ENCODE peak calls at places on chromosome 16, in ten cellular contexts. One of them, this sample, is unnamed.
A peak's percentile ranks its signal among the peaks of the same experiment; 100 is the strongest.

GRCh38 chr16:49876716-49877129 is 20.8 kb upstream of the ZNF423 start:
- DNase-seq in prostate gland: no peak
- DNase-seq in GM20000: peak; percentile 85
- DNase-seq in EH: peak; percentile 16
- DNase-seq in psoas muscle: peak; percentile 84
- DNase-seq in stimulated activated CD8-positive, alpha-beta memory T cell treated with anti-CD3 and anti-CD28 coated beads, Interleukin-15, amount 100 ng/mL, for 24 hours: no peak
- DNase-seq in Right ventricle myocardium superior: peak; percentile 84
- DNase-seq in cerebellum: peak; percentile 10
- DNase-seq in T47D: peak; percentile 45
- DNase-seq in stimulated activated CD4-positive, alpha-beta T cell treated with anti-CD3 and anti-CD28 coated beads, TNF-alpha, amount 100 ng/mL, for 4 hours: no peak
- DNase-seq in this sample: peak; percentile 73

GRCh38 chr16:66524601-66525164 is 25.2 kb downstream of the TK2 start:
- DNase-seq in stimulated activated CD4-positive, alpha-beta T cell treated with anti-CD3 and anti-CD28 coated beads, TNF-alpha, amount 100 ng/mL, for 4 hours: no peak
- DNase-seq in Right ventricle myocardium superior: no peak
- DNase-seq in psoas muscle: no peak
- DNase-seq in cerebellum: no peak
- DNase-seq in EH: no peak
- DNase-seq in stimulated activated CD8-positive, alpha-beta memory T cell treated with anti-CD3 and anti-CD28 coated beads, Interleukin-15, amount 100 ng/mL, for 24 hours: no peak
- DNase-seq in T47D: no peak
- DNase-seq in prostate gland: no peak
- DNase-seq in GM20000: peak; percentile 58
- DNase-seq in this sample: no peak

GRCh38 chr16:7182510-7183109 is 150.0 kb upstream of the RBFOX1 start:
- DNase-seq in T47D: no peak
- DNase-seq in cerebellum: no peak
- DNase-seq in Right ventricle myocardium superior: no peak
- DNase-seq in stimulated activated CD4-positive, alpha-beta T cell treated with anti-CD3 and anti-CD28 coated beads, TNF-alpha, amount 100 ng/mL, for 4 hours: no peak
- DNase-seq in GM20000: no peak
- DNase-seq in psoas muscle: no peak
- DNase-seq in EH: no peak
- DNase-seq in stimulated activated CD8-positive, alpha-beta memory T cell treated with anti-CD3 and anti-CD28 coated beads, Interleukin-15, amount 100 ng/mL, for 24 hours: no peak
- DNase-seq in prostate gland: no peak
- DNase-seq in this sample: no peak

GRCh38 chr16:28003923-28004322 is 59.6 kb downstream of the GSG1L start:
- DNase-seq in stimulated activated CD8-positive, alpha-beta memory T cell treated with anti-CD3 and anti-CD28 coated beads, Interleukin-15, amount 100 ng/mL, for 24 hours: no peak
- DNase-seq in stimulated activated CD4-positive, alpha-beta T cell treated with anti-CD3 and anti-CD28 coated beads, TNF-alpha, amount 100 ng/mL, for 4 hours: no peak
- DNase-seq in Right ventricle myocardium superior: no peak
- DNase-seq in cerebellum: no peak
- DNase-seq in prostate gland: no peak
- DNase-seq in GM20000: no peak
- DNase-seq in psoas muscle: no peak
- DNase-seq in T47D: no peak
- DNase-seq in EH: no peak
- DNase-seq in this sample: no peak

GRCh38 chr16:74922150-74923138 is 62.5 kb downstream of the WDR59 start:
- DNase-seq in Right ventricle myocardium superior: no peak
- DNase-seq in stimulated activated CD8-positive, alpha-beta memory T cell treated with anti-CD3 and anti-CD28 coated beads, Interleukin-15, amount 100 ng/mL, for 24 hours: no peak
- DNase-seq in T47D: no peak
- DNase-seq in psoas muscle: no peak
- DNase-seq in stimulated activated CD4-positive, alpha-beta T cell treated with anti-CD3 and anti-CD28 coated beads, TNF-alpha, amount 100 ng/mL, for 4 hours: no peak
- DNase-seq in EH: no peak
- DNase-seq in GM20000: no peak
- DNase-seq in cerebellum: no peak
- DNase-seq in prostate gland: peak; percentile 58
- DNase-seq in this sample: no peak

GRCh38 chr16:55662641-55663040 is 6.9 kb downstream of the SLC6A2 start:
- DNase-seq in cerebellum: no peak
- DNase-seq in stimulated activated CD8-positive, alpha-beta memory T cell treated with anti-CD3 and anti-CD28 coated beads, Interleukin-15, amount 100 ng/mL, for 24 hours: no peak
- DNase-seq in GM20000: no peak
- DNase-seq in stimulated activated CD4-positive, alpha-beta T cell treated with anti-CD3 and anti-CD28 coated beads, TNF-alpha, amount 100 ng/mL, for 4 hours: no peak
- DNase-seq in psoas muscle: no peak
- DNase-seq in prostate gland: no peak
- DNase-seq in T47D: no peak
- DNase-seq in EH: no peak
- DNase-seq in Right ventricle myocardium superior: no peak
- DNase-seq in this sample: no peak

GRCh38 chr16:65548470-65548869 is 426.6 kb upstream of the CDH11 start:
- DNase-seq in T47D: no peak
- DNase-seq in cerebellum: no peak
- DNase-seq in GM20000: no peak
- DNase-seq in EH: peak; percentile 62
- DNase-seq in psoas muscle: no peak
- DNase-seq in stimulated activated CD8-positive, alpha-beta memory T cell treated with anti-CD3 and anti-CD28 coated beads, Interleukin-15, amount 100 ng/mL, for 24 hours: no peak
- DNase-seq in prostate gland: no peak
- DNase-seq in Right ventricle myocardium superior: no peak
- DNase-seq in stimulated activated CD4-positive, alpha-beta T cell treated with anti-CD3 and anti-CD28 coated beads, TNF-alpha, amount 100 ng/mL, for 4 hours: no peak
- DNase-seq in this sample: no peak

GRCh38 chr16:88581033-88581432 is 10.8 kb downstream of the ZC3H18 start:
- DNase-seq in T47D: no peak
- DNase-seq in EH: no peak
- DNase-seq in Right ventricle myocardium superior: no peak
- DNase-seq in stimulated activated CD8-positive, alpha-beta memory T cell treated with anti-CD3 and anti-CD28 coated beads, Interleukin-15, amount 100 ng/mL, for 24 hours: no peak
- DNase-seq in cerebellum: no peak
- DNase-seq in stimulated activated CD4-positive, alpha-beta T cell treated with anti-CD3 and anti-CD28 coated beads, TNF-alpha, amount 100 ng/mL, for 4 hours: no peak
- DNase-seq in psoas muscle: no peak
- DNase-seq in GM20000: no peak
- DNase-seq in prostate gland: no peak
- DNase-seq in this sample: no peak

GRCh38 chr16:72162105-72162680 is 9.8 kb downstream of the PMFBP1 start:
- DNase-seq in T47D: no peak
- DNase-seq in GM20000: no peak
- DNase-seq in psoas muscle: no peak
- DNase-seq in EH: no peak
- DNase-seq in Right ventricle myocardium superior: no peak
- DNase-seq in cerebellum: no peak
- DNase-seq in prostate gland: no peak
- DNase-seq in stimulated activated CD8-positive, alpha-beta memory T cell treated with anti-CD3 and anti-CD28 coated beads, Interleukin-15, amount 100 ng/mL, for 24 hours: no peak
- DNase-seq in stimulated activated CD4-positive, alpha-beta T cell treated with anti-CD3 and anti-CD28 coated beads, TNF-alpha, amount 100 ng/mL, for 4 hours: no peak
- DNase-seq in this sample: no peak

GRCh38 chr16:19118938-19119431 is 5.2 kb downstream of the ITPRIPL2 start:
- DNase-seq in prostate gland: no peak
- DNase-seq in T47D: no peak
- DNase-seq in EH: peak; percentile 94
- DNase-seq in stimulated activated CD8-positive, alpha-beta memory T cell treated with anti-CD3 and anti-CD28 coated beads, Interleukin-15, amount 100 ng/mL, for 24 hours: no peak
- DNase-seq in cerebellum: no peak
- DNase-seq in GM20000: no peak
- DNase-seq in stimulated activated CD4-positive, alpha-beta T cell treated with anti-CD3 and anti-CD28 coated beads, TNF-alpha, amount 100 ng/mL, for 4 hours: no peak
- DNase-seq in Right ventricle myocardium superior: no peak
- DNase-seq in psoas muscle: no peak
- DNase-seq in this sample: no peak

GRCh38 chr16:1533443-1533951 is at the start of gene TMEM204:
- DNase-seq in psoas muscle: peak; percentile 91
- DNase-seq in stimulated activated CD4-positive, alpha-beta T cell treated with anti-CD3 and anti-CD28 coated beads, TNF-alpha, amount 100 ng/mL, for 4 hours: no peak
- DNase-seq in stimulated activated CD8-positive, alpha-beta memory T cell treated with anti-CD3 and anti-CD28 coated beads, Interleukin-15, amount 100 ng/mL, for 24 hours: no peak
- DNase-seq in T47D: no peak
- DNase-seq in Right ventricle myocardium superior: peak; percentile 87
- DNase-seq in prostate gland: no peak
- DNase-seq in EH: peak; percentile 94
- DNase-seq in cerebellum: no peak
- DNase-seq in GM20000: peak; percentile 38
- DNase-seq in this sample: no peak

GRCh38 chr16:59392911-59393310 is 658.8 kb upstream of the GOT2 start:
- DNase-seq in cerebellum: no peak
- DNase-seq in Right ventricle myocardium superior: no peak
- DNase-seq in T47D: no peak
- DNase-seq in stimulated activated CD4-positive, alpha-beta T cell treated with anti-CD3 and anti-CD28 coated beads, TNF-alpha, amount 100 ng/mL, for 4 hours: no peak
- DNase-seq in GM20000: no peak
- DNase-seq in psoas muscle: no peak
- DNase-seq in stimulated activated CD8-positive, alpha-beta memory T cell treated with anti-CD3 and anti-CD28 coated beads, Interleukin-15, amount 100 ng/mL, for 24 hours: no peak
- DNase-seq in prostate gland: no peak
- DNase-seq in EH: no peak
- DNase-seq in this sample: no peak

GRCh38 chr16:14444979-14445810 is 184.9 kb downstream of the PARN start:
- DNase-seq in EH: no peak
- DNase-seq in Right ventricle myocardium superior: no peak
- DNase-seq in cerebellum: no peak
- DNase-seq in stimulated activated CD8-positive, alpha-beta memory T cell treated with anti-CD3 and anti-CD28 coated beads, Interleukin-15, amount 100 ng/mL, for 24 hours: no peak
- DNase-seq in T47D: no peak
- DNase-seq in stimulated activated CD4-positive, alpha-beta T cell treated with anti-CD3 and anti-CD28 coated beads, TNF-alpha, amount 100 ng/mL, for 4 hours: no peak
- DNase-seq in prostate gland: no peak
- DNase-seq in GM20000: no peak
- DNase-seq in psoas muscle: no peak
- DNase-seq in this sample: no peak